ENCODE peak calls at places on chromosomes 6 and 20, in four cellular contexts. T is GM12878, M is HCT116, C is Panc1. I is an unnamed sample. For H3K4me1, the result is how much of the 10 kb centered on the place peaks cover.

GRCh38 chr6:90004511-90004910 is 110.2 kb downstream of the GJA10 start:
- ATAC-seq in M (no peak), C (no peak), T (no peak), I (no peak)

GRCh38 chr20:31630187-31630790 is 7.4 kb upstream of the COX4I2 start:
- ATAC-seq in C (no peak), M (no peak), T (peak), I (no peak)

GRCh38 chr20:50519036-50519780 is 9.0 kb downstream of the PTPN1 start:
- ATAC-seq in M (no peak), C (no peak), T (peak), I (no peak)

GRCh38 chr6:122569372-122569771 is 40.8 kb upstream of the PKIB start:
- ATAC-seq in T (peak), M (peak), C (no peak), I (no peak)

GRCh38 chr6:118815495-118815894 is 78.5 kb upstream of the ASF1A start:
- ATAC-seq in T (no peak), C (no peak), M (no peak), I (no peak)

GRCh38 chr20:5119435-5120188 is at the start of gene PCNA:
- ATAC-seq in C (peak), T (peak), M (peak), I (peak)

GRCh38 chr20:61959301-61959700 is 106.4 kb downstream of the TAF4 start:
- ATAC-seq in T (peak), C (peak), M (peak), I (no peak)

GRCh38 chr6:142187209-142187608 is 40.1 kb downstream of the VTA1 start:
- ATAC-seq in C (no peak), M (no peak), T (no peak), I (no peak)

GRCh38 chr6:57074383-57074782 is 15.6 kb upstream of the ZNF451 start:
- ATAC-seq in T (no peak), M (no peak), C (no peak), I (no peak)

GRCh38 chr20:35240914-35241293 is 14.4 kb downstream of the MMP24 start:
- ATAC-seq in M (no peak), T (no peak), C (no peak), I (no peak)

GRCh38 chr6:167805349-167806060 is 21.2 kb upstream of the AFDN start:
- ATAC-seq in M (no peak), C (no peak), T (no peak), I (no peak)

GRCh38 chr20:53751394-53752368 is 158.0 kb upstream of the ZNF217 start:
- ATAC-seq in T (peak), M (no peak), C (peak), I (no peak)

GRCh38 chr6:153787341-153787606 is 251.8 kb upstream of the OPRM1 start:
- ATAC-seq in C (no peak), M (no peak), T (no peak), I (no peak)

GRCh38 chr6:70886661-70887060 is 70.2 kb downstream of the B3GAT2 start:
- ATAC-seq in T (no peak), C (no peak), M (no peak), I (no peak)

GRCh38 chr6:23601811-23602340 is 524.1 kb upstream of the NRSN1 start:
- ATAC-seq in T (no peak), C (no peak), M (no peak), I (no peak)

GRCh38 chr20:12575352-12576095 is 433.2 kb upstream of the SPTLC3 start:
- ATAC-seq in M (no peak), T (no peak), C (no peak), I (peak)

GRCh38 chr20:47349365-47350180 is 6.9 kb downstream of the ZMYND8 start:
- ATAC-seq in C (no peak), T (no peak), M (no peak), I (no peak)

GRCh38 chr6:72826744-72827438 is 205.0 kb downstream of the KCNQ5 start:
- ATAC-seq in C (no peak), M (no peak), T (no peak), I (no peak)

GRCh38 chr6:169859978-169860703 is 108.7 kb downstream of the ERMARD start:
- ATAC-seq in C (no peak), M (no peak), T (no peak), I (no peak)

GRCh38 chr6:132085731-132086130 is 134.6 kb upstream of the CCN2 start:
- ATAC-seq in M (no peak), T (no peak), C (peak), I (no peak)

GRCh38 chr6:49509342-49509741 is 9.6 kb downstream of the GLYATL3 start:
- ATAC-seq in C (no peak), T (no peak), M (no peak), I (no peak)

GRCh38 chr20:23680151-23680550 is 8.7 kb downstream of the CST4 start:
- ATAC-seq in M (no peak), T (no peak), C (no peak), I (no peak)

GRCh38 chr6:25318589-25318988 is 39.4 kb downstream of the CARMIL1 start:
- ATAC-seq in T (no peak), M (no peak), C (no peak), I (no peak)

GRCh38 chr6:89372506-89372901 is 20.0 kb upstream of the UBE2J1 start:
- ATAC-seq in M (no peak), T (peak), C (peak), I (no peak)

GRCh38 chr6:24930386-24930785 is 5.4 kb downstream of the RIPOR2 start:
- ATAC-seq in T (no peak), C (no peak), M (no peak), I (no peak)

GRCh38 chr6:37052027-37052628 is 46.7 kb downstream of the FGD2 start:
- ATAC-seq in M (no peak), C (peak), T (no peak), I (no peak)
- H3K4me1 ChIP-seq in M (under half), C (under half), T (under half), I (under half)

GRCh38 chr6:4658486-4658885 is 117.7 kb upstream of the CDYL start:
- ATAC-seq in M (no peak), T (no peak), C (peak), I (no peak)
- TF ChIP-seq POLR2AphosphoS5 in M (no peak), T (no peak), C (no peak), I (no peak)

GRCh38 chr6:17872908-17873307 is 114.5 kb downstream of the KIF13A start:
- ATAC-seq in T (no peak), M (no peak), C (no peak), I (no peak)

GRCh38 chr6:17871836-17872235 is 115.6 kb downstream of the KIF13A start:
- ATAC-seq in M (no peak), T (no peak), C (no peak), I (peak)

GRCh38 chr6:17869753-17870050 is 117.7 kb downstream of the KIF13A start:
- ATAC-seq in M (no peak), T (no peak), C (no peak), I (no peak)

GRCh38 chr6:17870302-17871168 is 116.9 kb downstream of the KIF13A start:
- ATAC-seq in T (no peak), C (no peak), M (no peak), I (no peak)

GRCh38 chr6:17871169-17871479 is 116.3 kb downstream of the KIF13A start:
- ATAC-seq in M (no peak), T (no peak), C (no peak), I (no peak)
- H3K4me1 ChIP-seq in M (under half), T (under half), C (under half), I (under half)

GRCh38 chr20:11098888-11099287 is 425.1 kb upstream of the JAG1 start:
- ATAC-seq in M (peak), T (peak), C (no peak), I (no peak)

GRCh38 chr20:11103866-11104265 is 430.1 kb upstream of the JAG1 start:
- ATAC-seq in T (no peak), M (no peak), C (no peak), I (no peak)

GRCh38 chr20:11101696-11102095 is 427.9 kb upstream of the JAG1 start:
- ATAC-seq in C (no peak), T (no peak), M (no peak), I (no peak)

GRCh38 chr20:11101243-11101642 is 427.4 kb upstream of the JAG1 start:
- ATAC-seq in T (no peak), C (no peak), M (no peak), I (no peak)
- TF ChIP-seq POLR2AphosphoS5 in T (no peak), C (no peak), M (no peak), I (no peak)

GRCh38 chr6:30740993-30741784 is 1.3 kb downstream of the FLOT1 start:
- ATAC-seq in T (no peak), C (no peak), M (peak), I (no peak)

GRCh38 chr6:30744054-30744805 is at the start of gene IER3:
- ATAC-seq in C (peak), M (peak), T (peak), I (peak)

GRCh38 chr6:30742316-30743098 is at the start of gene FLOT1:
- ATAC-seq in T (peak), C (peak), M (peak), I (peak)

GRCh38 chr6:30741789-30742315 is 635 bp downstream of the FLOT1 start:
- ATAC-seq in M (peak), T (peak), C (peak), I (peak)

GRCh38 chr6:30743099-30744053 is 889 bp upstream of the FLOT1 start:
- ATAC-seq in C (peak), M (no peak), T (peak), I (no peak)
- H3K4me1 ChIP-seq in C (under half), M (under half), T (under half), I (half or more)